ENCODE peak calls at places on chromosomes 12 and 14, in five cellular contexts. One of them, this sample, is unnamed.

GRCh38 chr14:96631030-96631429 is 128.8 kb downstream of the PAPOLA start:
- DNase-seq in H1: no peak
- DNase-seq in HepG2: no peak
- DNase-seq in WTC11: no peak
- DNase-seq in GM12878: no peak
- DNase-seq in this sample: no peak

GRCh38 chr12:93451423-93452158 is 9.8 kb upstream of the UBE2N start:
- DNase-seq in GM12878: no peak
- DNase-seq in WTC11: no peak
- DNase-seq in H1: no peak
- DNase-seq in HepG2: no peak
- DNase-seq in this sample: no peak

GRCh38 chr12:102433304-102433703 is 47.1 kb downstream of the IGF1 start:
- DNase-seq in H1: no peak
- DNase-seq in WTC11: no peak
- DNase-seq in GM12878: no peak
- DNase-seq in HepG2: no peak
- DNase-seq in this sample: no peak

GRCh38 chr12:80553316-80553715 is 109.3 kb downstream of the PTPRQ start:
- DNase-seq in GM12878: no peak
- DNase-seq in H1: no peak
- DNase-seq in WTC11: no peak
- DNase-seq in HepG2: no peak
- DNase-seq in this sample: no peak

GRCh38 chr12:75747572-75747995 is 236.2 kb upstream of the KRR1 start:
- DNase-seq in GM12878: no peak
- DNase-seq in H1: no peak
- DNase-seq in WTC11: no peak
- DNase-seq in HepG2: no peak
- DNase-seq in this sample: no peak

GRCh38 chr12:88955541-88955940 is 375.3 kb upstream of the KITLG start:
- DNase-seq in HepG2: no peak
- DNase-seq in WTC11: no peak
- DNase-seq in GM12878: no peak
- DNase-seq in H1: no peak
- DNase-seq in this sample: no peak

GRCh38 chr12:88255224-88255623 is 113.1 kb downstream of the TMTC3 start:
- DNase-seq in GM12878: no peak
- DNase-seq in HepG2: no peak
- DNase-seq in WTC11: no peak
- DNase-seq in H1: no peak
- DNase-seq in this sample: no peak

GRCh38 chr14:34781242-34781641 is 66.8 kb upstream of the CFL2 start:
- DNase-seq in GM12878: peak
- DNase-seq in WTC11: no peak
- DNase-seq in H1: no peak
- DNase-seq in HepG2: no peak
- DNase-seq in this sample: no peak

GRCh38 chr14:77714926-77715325 is 7.0 kb downstream of the SLIRP start:
- DNase-seq in GM12878: no peak
- DNase-seq in H1: no peak
- DNase-seq in HepG2: no peak
- DNase-seq in WTC11: no peak
- DNase-seq in this sample: no peak

GRCh38 chr14:35786856-35787255 is 22.2 kb downstream of the RALGAPA1 start:
- DNase-seq in WTC11: no peak
- DNase-seq in GM12878: no peak
- DNase-seq in H1: no peak
- DNase-seq in HepG2: no peak
- DNase-seq in this sample: no peak

GRCh38 chr12:68768431-68768934 is 22.5 kb downstream of the SLC35E3 start:
- DNase-seq in WTC11: no peak
- DNase-seq in H1: no peak
- DNase-seq in HepG2: no peak
- DNase-seq in GM12878: no peak
- DNase-seq in this sample: no peak

GRCh38 chr12:115134298-115134697 is 450.3 kb upstream of the TBX3 start:
- DNase-seq in HepG2: no peak
- DNase-seq in WTC11: no peak
- DNase-seq in H1: no peak
- DNase-seq in GM12878: no peak
- DNase-seq in this sample: no peak

GRCh38 chr12:66497000-66497897 is 181.6 kb downstream of the GRIP1 start:
- DNase-seq in H1: peak
- DNase-seq in GM12878: no peak
- DNase-seq in WTC11: no peak
- DNase-seq in HepG2: no peak
- DNase-seq in this sample: peak

GRCh38 chr14:22973217-22974032 is 8.9 kb downstream of the AJUBA start:
- DNase-seq in HepG2: peak
- DNase-seq in GM12878: no peak
- DNase-seq in H1: no peak
- DNase-seq in WTC11: peak
- DNase-seq in this sample: peak

GRCh38 chr14:36111822-36112583 is 64.5 kb downstream of the PTCSC3 start:
- DNase-seq in H1: no peak
- DNase-seq in HepG2: no peak
- DNase-seq in WTC11: no peak
- DNase-seq in GM12878: no peak
- DNase-seq in this sample: no peak

GRCh38 chr14:102154121-102154520 is 14.4 kb downstream of the WDR20 start:
- DNase-seq in HepG2: no peak
- DNase-seq in H1: no peak
- DNase-seq in WTC11: no peak
- DNase-seq in GM12878: no peak
- DNase-seq in this sample: no peak

GRCh38 chr12:120352117-120352516 is 16.8 kb downstream of the MSI1 start:
- DNase-seq in GM12878: no peak
- DNase-seq in HepG2: no peak
- DNase-seq in H1: no peak
- DNase-seq in WTC11: no peak
- DNase-seq in this sample: no peak

GRCh38 chr14:72023128-72024042 is 91.2 kb downstream of the RGS6 start:
- DNase-seq in GM12878: peak
- DNase-seq in WTC11: no peak
- DNase-seq in H1: no peak
- DNase-seq in HepG2: no peak
- DNase-seq in this sample: peak

GRCh38 chr14:55302367-55302766 is 31.1 kb downstream of the FBXO34 start:
- DNase-seq in HepG2: no peak
- DNase-seq in GM12878: no peak
- DNase-seq in WTC11: no peak
- DNase-seq in H1: no peak
- DNase-seq in this sample: peak

GRCh38 chr12:128382946-128383739 is 116.2 kb downstream of the TMEM132C start:
- DNase-seq in H1: no peak
- DNase-seq in GM12878: no peak
- DNase-seq in HepG2: no peak
- DNase-seq in WTC11: no peak
- DNase-seq in this sample: no peak

GRCh38 chr14:101191882-101192660 is 288.5 kb upstream of the RTL1 start:
- DNase-seq in GM12878: no peak
- DNase-seq in H1: no peak
- DNase-seq in HepG2: no peak
- DNase-seq in WTC11: no peak
- DNase-seq in this sample: no peak

GRCh38 chr12:46915082-46915481 is 89.3 kb upstream of the SLC38A4 start:
- DNase-seq in WTC11: no peak
- DNase-seq in H1: no peak
- DNase-seq in HepG2: no peak
- DNase-seq in GM12878: no peak
- DNase-seq in this sample: no peak

GRCh38 chr12:72957454-72957853 is 685.3 kb downstream of the TRHDE start:
- DNase-seq in GM12878: no peak
- DNase-seq in HepG2: no peak
- DNase-seq in WTC11: no peak
- DNase-seq in H1: no peak
- DNase-seq in this sample: no peak

GRCh38 chr12:109549613-109550309 is 23.5 kb downstream of the MMAB start:
- DNase-seq in HepG2: no peak
- DNase-seq in GM12878: no peak
- DNase-seq in WTC11: no peak
- DNase-seq in H1: no peak
- DNase-seq in this sample: no peak

GRCh38 chr12:123141615-123142517 is 9.0 kb downstream of the PITPNM2 start:
- DNase-seq in HepG2: peak
- DNase-seq in GM12878: no peak
- DNase-seq in WTC11: no peak
- DNase-seq in H1: no peak
- DNase-seq in this sample: peak

GRCh38 chr12:95215925-95216324 is 1.3 kb downstream of the FGD6 start:
- DNase-seq in WTC11: no peak
- DNase-seq in HepG2: peak
- DNase-seq in GM12878: no peak
- DNase-seq in H1: no peak
- DNase-seq in this sample: peak

GRCh38 chr14:89378119-89378518 is 38.9 kb downstream of the FOXN3 start:
- DNase-seq in WTC11: no peak
- DNase-seq in GM12878: no peak
- DNase-seq in H1: no peak
- DNase-seq in HepG2: no peak
- DNase-seq in this sample: no peak

GRCh38 chr12:12723681-12724420 is 6.7 kb downstream of the CDKN1B start:
- DNase-seq in HepG2: no peak
- DNase-seq in GM12878: no peak
- DNase-seq in H1: no peak
- DNase-seq in WTC11: peak
- DNase-seq in this sample: peak

GRCh38 chr12:3168775-3169221 is 91.6 kb downstream of the TSPAN9 start:
- DNase-seq in HepG2: no peak
- DNase-seq in H1: peak
- DNase-seq in WTC11: no peak
- DNase-seq in GM12878: no peak
- DNase-seq in this sample: no peak

GRCh38 chr12:14776236-14776959 is 26.9 kb downstream of the WBP11 start:
- DNase-seq in GM12878: no peak
- DNase-seq in HepG2: no peak
- DNase-seq in WTC11: no peak
- DNase-seq in H1: no peak
- DNase-seq in this sample: no peak

GRCh38 chr12:14775652-14776020 is 27.6 kb downstream of the WBP11 start:
- DNase-seq in HepG2: no peak
- DNase-seq in GM12878: no peak
- DNase-seq in H1: no peak
- DNase-seq in WTC11: no peak
- DNase-seq in this sample: no peak

GRCh38 chr12:14774944-14775651 is 28.2 kb downstream of the WBP11 start:
- DNase-seq in HepG2: no peak
- DNase-seq in GM12878: no peak
- DNase-seq in WTC11: no peak
- DNase-seq in H1: no peak
- DNase-seq in this sample: peak

GRCh38 chr12:14779834-14780233 is 23.4 kb downstream of the WBP11 start:
- DNase-seq in GM12878: no peak
- DNase-seq in HepG2: no peak
- DNase-seq in WTC11: no peak
- DNase-seq in H1: no peak
- DNase-seq in this sample: no peak

GRCh38 chr12:14777271-14777670 is 26.0 kb downstream of the WBP11 start:
- DNase-seq in GM12878: no peak
- DNase-seq in HepG2: peak
- DNase-seq in H1: no peak
- DNase-seq in WTC11: no peak
- DNase-seq in this sample: no peak
- TF ChIP-seq CREB1 in GM12878: no peak
- TF ChIP-seq CREB1 in HepG2: no peak
- TF ChIP-seq CREB1 in H1: no peak
- TF ChIP-seq CREB1 in WTC11: no peak
- TF ChIP-seq CREB1 in this sample: no peak

GRCh38 chr14:105326568-105326867 is 12.0 kb downstream of the PACS2 start:
- DNase-seq in H1: no peak
- DNase-seq in GM12878: no peak
- DNase-seq in HepG2: no peak
- DNase-seq in WTC11: no peak
- DNase-seq in this sample: no peak
- TF ChIP-seq CREB1 in H1: no peak
- TF ChIP-seq CREB1 in GM12878: no peak
- TF ChIP-seq CREB1 in HepG2: no peak
- TF ChIP-seq CREB1 in WTC11: no peak
- TF ChIP-seq CREB1 in this sample: no peak

DNA sequence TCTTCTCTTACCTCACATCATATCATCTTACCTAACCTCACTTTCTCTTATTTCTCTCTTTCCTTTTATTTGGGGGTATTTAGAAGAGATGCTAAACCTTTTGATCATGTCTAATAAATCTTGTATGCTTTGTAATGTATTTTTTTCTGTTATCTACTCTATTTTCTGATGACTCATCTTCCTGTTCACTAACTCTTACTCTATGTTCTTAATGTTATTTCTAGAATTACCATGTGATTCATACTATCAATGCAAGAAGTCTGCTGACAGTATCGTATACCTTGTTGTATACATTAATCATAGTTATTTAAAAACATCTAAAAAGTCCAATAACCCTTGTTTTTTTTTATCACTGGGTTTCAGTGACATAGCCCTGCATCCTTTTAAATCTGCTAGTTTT is 62.3 kb downstream of the MGAT4C start:
- DNase-seq in H1: no peak
- DNase-seq in WTC11: no peak
- DNase-seq in GM12878: no peak
- DNase-seq in HepG2: no peak
- DNase-seq in this sample: no peak
- TF ChIP-seq CREB1 in H1: no peak
- TF ChIP-seq CREB1 in WTC11: no peak
- TF ChIP-seq CREB1 in GM12878: no peak
- TF ChIP-seq CREB1 in HepG2: no peak
- TF ChIP-seq CREB1 in this sample: no peak

GRCh38 chr12:7833831-7834230 is 38.9 kb downstream of the SLC2A14 start:
- DNase-seq in GM12878: no peak
- DNase-seq in WTC11: no peak
- DNase-seq in H1: no peak
- DNase-seq in HepG2: peak
- DNase-seq in this sample: no peak

GRCh38 chr12:7834701-7835100 is 38.0 kb downstream of the SLC2A14 start:
- DNase-seq in GM12878: no peak
- DNase-seq in HepG2: peak
- DNase-seq in H1: no peak
- DNase-seq in WTC11: no peak
- DNase-seq in this sample: no peak

GRCh38 chr12:7837366-7837765 is 35.3 kb downstream of the SLC2A14 start:
- DNase-seq in HepG2: no peak
- DNase-seq in H1: no peak
- DNase-seq in GM12878: no peak
- DNase-seq in WTC11: no peak
- DNase-seq in this sample: no peak

GRCh38 chr12:7835766-7836165 is 36.9 kb downstream of the SLC2A14 start:
- DNase-seq in H1: no peak
- DNase-seq in WTC11: no peak
- DNase-seq in GM12878: no peak
- DNase-seq in HepG2: no peak
- DNase-seq in this sample: no peak

DNA sequence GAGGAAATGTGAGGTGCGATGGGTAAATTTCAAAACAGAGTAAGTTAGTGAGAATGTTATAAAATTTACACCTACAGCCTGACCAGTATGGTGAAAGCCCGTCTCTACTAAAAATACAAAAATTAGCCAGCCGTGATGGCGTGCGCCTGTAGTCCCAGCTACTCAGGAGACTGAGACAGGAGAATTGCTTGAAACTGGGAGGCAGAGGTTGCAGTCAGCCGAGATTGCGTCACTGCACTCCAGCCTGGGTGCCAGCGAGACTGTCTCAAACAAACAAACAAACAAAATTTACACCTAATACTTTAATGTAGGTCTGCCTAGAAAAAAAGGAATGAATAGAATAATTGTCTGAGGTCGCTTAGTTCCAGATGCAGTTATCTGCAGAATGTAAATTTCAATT is 37.6 kb downstream of the SLC2A14 start:
- DNase-seq in HepG2: no peak
- DNase-seq in GM12878: no peak
- DNase-seq in H1: no peak
- DNase-seq in WTC11: no peak
- DNase-seq in this sample: no peak
- TF ChIP-seq CREB1 in HepG2: no peak
- TF ChIP-seq CREB1 in GM12878: no peak
- TF ChIP-seq CREB1 in H1: no peak
- TF ChIP-seq CREB1 in WTC11: no peak
- TF ChIP-seq CREB1 in this sample: no peak

This sample was measured in GM23338.